ENCODE peak calls at places on chromosomes 6 and 20, in six cellular contexts. B is AG04450, F is neural progenitor cell, R is fibroblast of the aortic adventitia, S is NB4, Q is epithelial cell of esophagus. U is an unnamed sample.

GRCh38 chr20:17971571-17972013 is 2.8 kb downstream of the MGME1 start:
- DNase-seq in B (no peak), F (peak; percentile 59), R (peak; percentile 62), S (no peak), Q (no peak), U (peak; percentile 78)

GRCh38 chr20:48901326-48901725 is 20.2 kb upstream of the ARFGEF2 start:
- DNase-seq in B (no peak), F (no peak), R (no peak), S (peak; percentile 92), Q (no peak), U (no peak)

GRCh38 chr6:4212588-4212987 is 77.2 kb upstream of the ECI2 start:
- DNase-seq in B (no peak), F (no peak), R (no peak), S (no peak), Q (no peak), U (no peak)

GRCh38 chr20:49677777-49678758 is 35.6 kb downstream of the B4GALT5 start:
- DNase-seq in B (no peak), F (no peak), R (no peak), S (no peak), Q (no peak), U (no peak)

GRCh38 chr6:100468966-100469859 is 4.5 kb upstream of the SIM1 start:
- DNase-seq in B (no peak), F (peak; percentile 63), R (no peak), S (no peak), Q (no peak), U (no peak)

GRCh38 chr6:45432944-45433343 is 55.2 kb upstream of the SUPT3H start:
- DNase-seq in B (no peak), F (no peak), R (peak; percentile 67), S (no peak), Q (peak; percentile 57), U (peak; percentile 74)

GRCh38 chr6:143337201-143337949 is 113.1 kb downstream of the ADAT2 start:
- DNase-seq in B (no peak), F (peak; percentile 70), R (no peak), S (peak; percentile 68), Q (peak; percentile 49), U (no peak)

GRCh38 chr6:112480551-112480950 is 133.4 kb downstream of the RFPL4B start:
- DNase-seq in B (no peak), F (no peak), R (no peak), S (no peak), Q (peak; percentile 75), U (peak; percentile 66)

GRCh38 chr20:50012282-50013263 is 29.8 kb downstream of the SNAI1 start:
- DNase-seq in B (no peak), F (no peak), R (no peak), S (no peak), Q (no peak), U (no peak)

GRCh38 chr20:25750765-25751696 is 54.4 kb upstream of the ZNF337 start:
- DNase-seq in B (no peak), F (peak; percentile 19), R (peak; percentile 15), S (peak; percentile 12), Q (peak; percentile 55), U (peak; percentile 39)

GRCh38 chr6:16104624-16105023 is 24.3 kb upstream of the MYLIP start:
- DNase-seq in B (no peak), F (no peak), R (no peak), S (peak; percentile 88), Q (no peak), U (no peak)

DNA sequence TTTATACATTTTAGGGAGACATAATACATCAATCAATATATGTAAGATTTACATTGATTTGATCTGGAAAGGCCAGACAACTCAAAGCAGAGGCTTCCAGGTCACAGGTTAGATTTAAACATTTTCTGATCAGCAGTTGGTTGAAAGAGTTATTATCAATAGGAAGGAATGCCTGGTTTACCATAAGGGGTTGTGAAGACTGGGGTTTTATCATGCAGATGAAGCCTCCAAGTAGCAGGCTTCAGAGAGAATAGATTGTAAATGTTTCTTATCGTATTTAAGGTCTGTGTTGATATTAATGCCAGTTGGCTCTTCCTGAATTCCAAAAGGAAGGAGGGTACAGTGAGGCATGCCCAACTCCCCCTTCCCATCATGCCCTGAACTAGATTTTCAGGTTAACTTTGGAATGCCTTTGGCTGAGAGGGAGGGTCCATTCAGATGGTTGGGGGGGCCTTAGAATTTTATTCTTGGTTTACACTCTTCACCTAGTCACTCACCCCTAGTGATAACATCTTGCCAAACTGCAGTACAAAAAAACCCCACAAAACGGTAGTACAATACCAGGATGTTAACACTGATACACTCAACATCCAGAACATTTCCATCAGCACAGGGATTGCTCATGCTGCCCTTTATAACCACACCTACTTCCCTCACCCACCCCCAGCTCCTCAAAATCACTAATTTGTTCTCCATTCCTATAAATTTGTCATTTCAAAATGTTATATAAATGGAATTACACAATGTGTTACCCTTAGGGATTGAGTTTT is 259.6 kb upstream of the PLN start:
- DNase-seq in B (no peak), F (no peak), R (peak; percentile 15), S (no peak), Q (no peak), U (no peak)
- H3K4me3 ChIP-seq in B (no peak overlapping the region), F (no peak overlapping the region), R (no peak overlapping the region), S (no peak overlapping the region), Q (no peak overlapping the region), U (no peak overlapping the region)

GRCh38 chr6:71810880-71811279 is 75.5 kb upstream of the RIMS1 start:
- DNase-seq in B (no peak), F (no peak), R (no peak), S (no peak), Q (no peak), U (no peak)

GRCh38 chr6:71808865-71809264 is 77.5 kb upstream of the RIMS1 start:
- DNase-seq in B (no peak), F (no peak), R (no peak), S (no peak), Q (no peak), U (no peak)
- TF ChIP-seq CTCF in B (no peak), F (no peak), R (no peak), S (no peak), Q (no peak), U (no peak)

DNA sequence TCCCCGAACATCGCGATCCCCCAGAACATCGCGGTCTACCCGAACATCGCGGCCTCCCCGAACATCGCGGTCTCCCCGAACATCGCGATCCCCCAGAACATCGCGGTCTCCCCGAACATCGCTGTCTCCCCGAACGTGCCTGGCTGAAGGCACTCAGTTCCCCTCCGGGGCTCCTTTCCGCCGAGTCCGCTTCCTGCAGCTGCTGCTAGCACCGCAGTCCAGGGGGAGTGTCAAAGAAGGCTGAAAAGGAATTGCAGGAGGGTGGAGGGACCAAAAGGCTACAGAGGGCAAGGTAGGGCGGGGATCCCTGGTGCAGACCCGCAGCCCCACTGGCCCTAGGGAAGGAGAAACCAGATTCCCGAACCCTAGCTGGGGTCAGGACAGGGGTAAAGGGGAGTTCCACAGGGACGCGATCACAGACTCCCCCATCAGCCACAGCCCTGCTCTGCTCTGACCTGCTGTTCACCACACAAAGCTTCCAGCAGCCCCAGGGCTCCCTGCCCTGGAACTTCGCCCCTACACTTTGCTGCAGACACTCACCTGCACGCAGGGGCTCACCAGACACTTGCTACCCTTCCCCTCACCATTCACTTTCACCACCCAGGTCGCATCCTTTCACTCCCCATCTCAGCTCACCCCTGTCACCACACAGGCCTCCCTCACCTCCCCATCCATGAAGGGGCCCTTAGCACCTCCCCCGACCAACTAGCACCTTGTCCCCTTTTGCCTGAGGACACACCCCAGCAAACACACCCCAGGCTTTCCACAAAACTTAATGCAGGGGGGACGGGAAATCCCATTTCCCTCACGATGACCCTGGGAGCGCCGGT is 1.7 kb downstream of the ULBP1 start:
- DNase-seq in B (no peak), F (peak; percentile 69), R (no peak), S (no peak), Q (peak; percentile 20), U (no peak)
- H3K4me3 ChIP-seq in B (peak overlapping the region; percentile 64), F (peak overlapping the region; percentile 65), R (peak overlapping the region; percentile 60), S (no peak overlapping the region), Q (peak overlapping the region; percentile 53), U (peak overlapping the region; percentile 48)

DNA sequence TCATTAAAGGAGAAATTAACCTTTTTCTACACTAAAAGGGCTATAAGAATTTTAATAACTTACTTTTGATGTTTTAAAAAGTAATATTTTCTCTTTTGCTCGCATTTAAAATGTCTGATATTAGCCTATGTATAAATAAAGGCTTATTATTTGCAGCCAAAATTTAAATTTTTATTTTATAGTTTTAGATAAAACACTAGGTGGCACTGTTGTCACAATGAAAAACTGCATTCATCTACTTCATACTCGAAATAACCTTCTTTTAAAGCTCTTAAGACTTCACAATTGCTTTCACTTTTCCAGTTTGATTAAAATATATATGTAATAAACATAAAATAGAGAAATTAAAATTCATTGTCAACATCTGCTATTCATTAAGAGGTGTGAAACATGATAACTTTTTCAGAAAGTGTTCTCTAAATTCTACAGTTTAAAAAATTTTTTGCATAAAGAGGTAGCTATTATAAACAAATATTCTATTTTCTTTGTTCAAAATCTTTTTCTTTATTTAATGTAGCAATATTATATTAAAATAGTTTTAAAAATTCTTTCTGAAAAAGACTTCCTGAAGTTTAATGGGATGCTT is 78.8 kb upstream of the DEFB112 start:
- DNase-seq in B (no peak), F (peak; percentile 20), R (peak; percentile 37), S (peak; percentile 29), Q (peak; percentile 19), U (peak; percentile 31)
- TF ChIP-seq CTCF in B (peak; percentile 48), F (peak; percentile 72), R (peak; percentile 38), S (no peak), Q (peak; percentile 23), U (peak; percentile 39)

DNA sequence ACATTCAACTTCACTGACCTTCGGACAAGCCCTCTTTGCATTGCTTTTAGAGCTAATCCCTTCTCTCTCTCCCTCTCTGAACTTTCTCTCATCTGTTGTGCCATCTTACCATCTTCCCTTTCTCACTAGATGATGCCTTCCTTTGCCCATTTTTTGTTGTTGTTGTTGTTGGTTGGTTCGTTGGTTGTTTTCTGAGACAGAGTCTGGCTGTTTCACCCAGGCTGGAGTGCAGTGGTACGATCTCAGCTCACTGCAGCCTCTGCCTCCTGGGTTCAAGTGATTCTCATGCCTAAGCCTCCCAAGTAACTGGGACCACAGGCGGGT is 18.8 kb downstream of the MAP3K5 start:
- DNase-seq in B (no peak), F (no peak), R (no peak), S (no peak), Q (no peak), U (no peak)
- H3K4me3 ChIP-seq in B (no peak overlapping the region), F (no peak overlapping the region), R (no peak overlapping the region), S (no peak overlapping the region), Q (no peak overlapping the region), U (no peak overlapping the region)

DNA sequence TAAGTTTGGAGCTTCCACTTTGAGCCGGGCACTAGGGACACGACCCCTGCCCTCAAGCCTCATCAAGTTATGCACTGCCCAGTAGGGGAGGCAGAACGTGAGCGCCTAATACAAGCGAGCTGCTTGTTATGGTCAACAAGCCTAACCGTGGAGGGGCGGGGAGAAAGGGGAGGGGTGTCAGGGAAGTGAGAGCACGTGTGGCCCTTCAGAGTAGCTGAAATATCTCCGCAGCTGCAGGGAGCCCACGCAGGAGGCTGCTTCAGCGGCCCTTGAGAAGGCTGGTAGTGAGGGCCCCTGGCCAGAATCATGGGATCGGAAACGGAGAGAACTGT is 713 bp downstream of the ALDH5A1 start:
- DNase-seq in B (no peak), F (peak; percentile 57), R (peak; percentile 2), S (peak; percentile 78), Q (peak; percentile 27), U (peak; percentile 29)
- TF ChIP-seq CTCF in B (no peak), F (peak; percentile 1), R (no peak), S (no peak), Q (no peak), U (no peak)

U was measured in astrocyte of the spinal cord.